ENCODE peak calls at places on chromosomes 2 and 18, in ten cellular contexts. F is GM23248, W is OCI-LY7, Z is GM23338, C is SK-N-SH, Y is hepatocyte, L is HCT116, N is Karpas-422, U is PC-3, T is MM.1S. I is an unnamed sample. For H3K9me2 and H3K36me3, the result is how much of the 10 kb centered on the place peaks cover.

GRCh38 chr2:152409691-152410597 is 75.0 kb downstream of the FMNL2 start:
- DNase-seq in F (peak), W (no peak), Z (no peak), C (no peak), Y (no peak), L (no peak), N (no peak), U (peak), T (no peak), I (no peak)

GRCh38 chr2:55771612-55772011 is 78.0 kb upstream of the PNPT1 start:
- DNase-seq in F (peak), W (no peak), Z (peak), C (peak), Y (peak), L (peak), N (peak), U (peak), T (peak), I (peak)

GRCh38 chr2:101753207-101753616 is 55.7 kb downstream of the MAP4K4 start:
- DNase-seq in F (peak), W (no peak), Z (no peak), C (no peak), Y (no peak), L (no peak), N (peak), U (no peak), T (no peak), I (no peak)

GRCh38 chr18:44789704-44790103 is 109.0 kb downstream of the SETBP1 start:
- DNase-seq in F (peak), W (no peak), Z (no peak), C (peak), Y (peak), L (no peak), N (no peak), U (no peak), T (no peak), I (no peak)

GRCh38 chr2:204984421-204984925 is 439.2 kb downstream of the PARD3B start:
- DNase-seq in F (no peak), W (no peak), Z (peak), C (no peak), Y (no peak), L (no peak), N (no peak), U (no peak), T (no peak), I (no peak)

GRCh38 chr2:54891901-54892300 is 158.3 kb downstream of the RTN4 start:
- DNase-seq in F (peak), W (no peak), Z (no peak), C (no peak), Y (no peak), L (no peak), N (no peak), U (no peak), T (no peak), I (no peak)

GRCh38 chr18:58455318-58455950 is 173.5 kb downstream of the ALPK2 start:
- DNase-seq in F (no peak), W (no peak), Z (no peak), C (no peak), Y (no peak), L (no peak), N (no peak), U (peak), T (no peak), I (peak)

GRCh38 chr2:200039847-200040246 is 84.5 kb downstream of the MAIP1 start:
- DNase-seq in F (peak), W (no peak), Z (no peak), C (no peak), Y (peak), L (no peak), N (no peak), U (no peak), T (no peak), I (no peak)

GRCh38 chr2:152761171-152761570 is 42.8 kb downstream of the ARL6IP6 start:
- DNase-seq in F (no peak), W (no peak), Z (no peak), C (no peak), Y (no peak), L (no peak), N (no peak), U (no peak), T (no peak), I (no peak)

DNA sequence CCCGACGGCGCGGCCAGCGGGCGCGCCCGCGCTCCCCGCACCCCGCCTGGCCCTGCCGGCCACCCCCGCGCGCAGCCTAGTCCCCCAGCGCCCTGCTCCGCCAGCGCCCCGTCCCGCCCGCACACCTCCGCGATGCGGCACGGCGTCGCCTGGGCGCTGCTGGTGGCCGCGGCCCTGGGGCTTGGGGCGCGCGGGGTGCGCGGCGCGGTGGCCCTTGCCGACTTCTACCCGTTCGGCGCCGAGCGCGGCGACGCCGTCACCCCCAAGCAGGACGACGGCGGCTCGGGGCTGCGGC is 235 bp downstream of the SNED1 start:
- DNase-seq in F (no peak), W (no peak), Z (no peak), C (no peak), Y (no peak), L (no peak), N (no peak), U (no peak), T (no peak), I (peak)
- H3K27ac ChIP-seq in F (no peak), W (no peak), Z (no peak), C (no peak), Y (no peak), L (peak), N (no peak), U (no peak), T (no peak), I (no peak)

GRCh38 chr2:141601511-141602152 is 529.2 kb downstream of the LRP1B start:
- DNase-seq in F (no peak), W (no peak), Z (no peak), C (no peak), Y (no peak), L (no peak), N (no peak), U (no peak), T (no peak), I (no peak)
- H3K9me2 ChIP-seq in F (under half), W (under half), Z (under half), C (under half), Y (under half), L (under half), N (under half), U (under half), T (under half), I (under half)

DNA sequence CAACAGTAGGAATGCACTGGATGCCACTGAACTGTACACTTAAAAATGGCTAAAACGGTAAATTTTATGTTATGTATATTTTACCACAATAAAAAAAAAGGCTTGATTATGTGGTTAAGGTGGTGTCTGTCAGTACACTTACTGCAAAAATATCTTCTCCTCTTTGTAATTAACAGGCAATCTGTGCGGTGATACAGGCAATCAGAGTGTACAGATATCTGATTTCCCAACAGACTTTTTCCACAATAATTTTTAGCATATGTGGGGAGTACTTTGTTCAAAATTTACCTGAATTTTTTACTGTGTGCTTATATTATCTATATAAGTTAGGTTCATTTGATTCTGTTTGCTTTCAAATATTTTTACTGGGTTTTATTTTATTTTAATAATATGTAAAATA is 175.0 kb upstream of the PGAP1 start:
- DNase-seq in F (no peak), W (no peak), Z (no peak), C (no peak), Y (no peak), L (no peak), N (no peak), U (no peak), T (no peak), I (no peak)
- H3K36me3 ChIP-seq in F (under half), W (under half), Z (under half), C (under half), Y (under half), L (under half), N (under half), U (under half), T (under half), I (under half)

GRCh38 chr2:126059379-126059778 is 596.6 kb upstream of the GYPC start:
- DNase-seq in F (no peak), W (no peak), Z (peak), C (no peak), Y (peak), L (no peak), N (peak), U (no peak), T (no peak), I (no peak)
- H3K27ac ChIP-seq in F (no peak), W (no peak), Z (no peak), C (no peak), Y (peak), L (no peak), N (no peak), U (no peak), T (no peak), I (no peak)

DNA sequence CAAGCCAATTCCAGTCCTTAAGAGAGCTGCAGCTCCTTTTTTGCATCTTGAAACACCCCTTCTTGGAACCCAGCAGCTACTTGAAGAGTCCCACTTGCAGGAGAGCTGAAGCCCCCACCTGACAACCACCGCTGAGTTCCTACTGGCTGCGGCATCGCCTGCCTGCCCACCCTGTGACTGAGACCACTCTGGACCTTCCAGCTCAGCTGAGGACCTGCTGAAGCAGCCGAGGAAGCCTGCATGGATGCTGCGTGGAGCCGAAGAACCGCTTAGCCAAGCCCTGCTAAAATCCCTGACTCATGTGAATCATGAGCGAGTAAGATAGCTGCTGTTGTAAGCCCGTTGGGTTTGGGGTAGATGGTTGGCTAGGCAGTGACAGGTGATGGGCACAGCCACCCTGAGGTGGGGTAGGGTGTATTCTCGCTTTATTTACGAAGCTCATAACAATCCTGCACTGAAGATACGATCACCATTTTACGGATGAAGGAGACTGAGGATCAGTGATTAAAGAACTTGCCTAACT is 78.4 kb downstream of the INHBB start:
- DNase-seq in F (no peak), W (no peak), Z (no peak), C (no peak), Y (no peak), L (no peak), N (no peak), U (no peak), T (no peak), I (no peak)
- H3K9me2 ChIP-seq in F (under half), W (under half), Z (under half), C (under half), Y (under half), L (under half), N (under half), U (under half), T (under half), I (under half)